ENCODE peak calls at places on chromosome 18, in nine cellular contexts. B is foreskin fibroblast, G is skeletal muscle cell, P is NCI-H1092, F is C1 segment of cervical spinal cord, W is NAMALWA, H is coronary artery, S is NCI-H2227 treated with DMSO at 0.1 percent for 48 hours, I is HS-5. K is an unnamed sample.
A peak's percentile ranks its signal among the peaks of the same experiment; 100 is the strongest.

GRCh38 chr18:56068030-56068671 is 480.2 kb upstream of the TCF4 start:
- DNase-seq in H (no peak), W (no peak), B (peak; percentile 67), I (peak; percentile 23), P (no peak), S (no peak), F (no peak), G (peak; percentile 60), K (peak; percentile 85)

GRCh38 chr18:31973929-31974546 is 31.1 kb upstream of the TRAPPC8 start:
- DNase-seq in P (no peak), G (no peak), W (no peak), I (no peak), S (no peak), H (no peak), B (no peak), F (no peak), K (no peak)

GRCh38 chr18:26863122-26863879 is 2.2 kb downstream of the AQP4 start:
- DNase-seq in W (no peak), H (no peak), S (no peak), G (no peak), F (peak; percentile 86), I (no peak), B (peak; percentile 1), P (no peak), K (no peak)

GRCh38 chr18:2912357-2913299 is 65.8 kb downstream of the EMILIN2 start:
- DNase-seq in G (no peak), H (peak; percentile 55), P (no peak), W (no peak), S (no peak), F (no peak), I (no peak), B (no peak), K (no peak)

GRCh38 chr18:50590625-50591024 is 30.7 kb downstream of the MAPK4 start:
- DNase-seq in F (no peak), W (no peak), I (no peak), P (peak; percentile 33), H (no peak), G (no peak), S (peak; percentile 23), B (no peak), K (no peak)

GRCh38 chr18:58615150-58616132 is 13.4 kb downstream of the ALPK2 start:
- DNase-seq in S (no peak), G (no peak), H (no peak), F (no peak), P (no peak), W (no peak), I (no peak), B (no peak), K (peak; percentile 23)

GRCh38 chr18:37414816-37415215 is 150.8 kb downstream of the CELF4 start:
- DNase-seq in F (no peak), H (no peak), I (no peak), G (no peak), W (no peak), S (no peak), P (no peak), B (no peak), K (no peak)

GRCh38 chr18:57195341-57195740 is 48.5 kb downstream of the BOD1L2 start:
- DNase-seq in H (no peak), B (no peak), P (no peak), S (no peak), G (no peak), I (no peak), W (no peak), F (no peak), K (no peak)

GRCh38 chr18:51196116-51196810 is 1.2 kb downstream of the MEX3C start:
- DNase-seq in G (no peak), B (peak; percentile 64), P (peak; percentile 24), H (peak; percentile 79), W (no peak), S (no peak), I (no peak), F (peak; percentile 47), K (no peak)

GRCh38 chr18:72995558-72995957 is 127.8 kb upstream of the NETO1 start:
- DNase-seq in G (no peak), W (no peak), F (no peak), S (no peak), I (no peak), B (no peak), P (no peak), H (no peak), K (peak; percentile 74)

GRCh38 chr18:2108581-2108980 is 462.7 kb downstream of the METTL4 start:
- DNase-seq in W (no peak), I (peak; percentile 29), H (no peak), F (no peak), B (peak; percentile 10), S (no peak), G (no peak), P (no peak), K (peak; percentile 11)

K was measured in foreskin keratinocyte.